ENCODE peak calls at places on chromosomes 13 and 19, in six cellular contexts. C is globus pallidus, P is NCI-H2171 treated with DMSO at 0.1 percent for 48 hours, D is NCI-H1930, T is HFFc6, Q is H9. X is an unnamed sample.

GRCh38 chr19:1340681-1341469 is 42.8 kb upstream of the NDUFS7 start:
- DNase-seq in Q (no peak), P (no peak), C (no peak), D (no peak), T (no peak), X (no peak)

GRCh38 chr13:114319441-114319871 is 5.2 kb downstream of the CHAMP1 start:
- DNase-seq in C (no peak), Q (no peak), D (no peak), T (peak), P (no peak), X (no peak)

GRCh38 chr13:22487932-22488331 is 692.8 kb upstream of the SGCG start:
- DNase-seq in Q (no peak), C (no peak), D (no peak), P (no peak), T (no peak), X (no peak)

GRCh38 chr13:20901668-20902437 is 693 bp downstream of the XPO4 start:
- DNase-seq in C (peak), D (no peak), P (peak), Q (peak), T (peak), X (peak)

GRCh38 chr13:33279898-33280549 is 5.5 kb downstream of the STARD13 start:
- DNase-seq in T (peak), D (no peak), C (no peak), P (no peak), Q (no peak), X (no peak)

GRCh38 chr19:46339491-46339890 is 7.4 kb upstream of the PPP5C start:
- DNase-seq in D (no peak), T (no peak), P (no peak), C (no peak), Q (no peak), X (no peak)

GRCh38 chr19:33906578-33907335 is 110.1 kb downstream of the KCTD15 start:
- DNase-seq in P (no peak), T (no peak), Q (peak), D (no peak), C (no peak), X (no peak)

GRCh38 chr19:10554760-10555612 is 10.8 kb downstream of the KRI1 start:
- DNase-seq in T (no peak), C (no peak), Q (no peak), D (no peak), P (no peak), X (no peak)

GRCh38 chr19:416416-416815 is 7.5 kb upstream of the C2CD4C start:
- DNase-seq in D (no peak), T (no peak), P (no peak), C (no peak), Q (no peak), X (peak)

X was measured in NCI-H524.